ENCODE peak calls at places on chromosomes 4 and X, in seven cellular contexts. M is stimulated activated CD4-positive, alpha-beta T cell treated with anti-CD3 and anti-CD28 coated beads, Interleukin-2, amount 100 ng/mL, for 48 hours; K is Karpas-422; P is HEK293T; J is NCI-H1105; Y is cardiac muscle cell; X is hypothalamus. Z is an unnamed sample.

GRCh38 chrX:150873616-150874015 is 24.9 kb downstream of the CD99L2 start:
- DNase-seq in J (no peak), P (no peak), X (no peak), Y (no peak), K (no peak), M (no peak), Z (no peak)

GRCh38 chr4:36000941-36001557 is 243.3 kb downstream of the ARAP2 start:
- DNase-seq in Y (no peak), M (no peak), X (no peak), P (no peak), K (no peak), J (no peak), Z (no peak)

GRCh38 chr4:76233967-76234678 is 17.4 kb upstream of the FAM47E start:
- DNase-seq in M (no peak), Y (no peak), J (no peak), X (no peak), K (no peak), P (no peak), Z (no peak)

GRCh38 chr4:125664091-125664767 is 349.5 kb downstream of the FAT4 start:
- DNase-seq in Y (no peak), J (no peak), M (no peak), P (no peak), X (no peak), K (no peak), Z (no peak)

GRCh38 chr4:140556372-140557085 is 12.2 kb downstream of the UCP1 start:
- DNase-seq in X (no peak), M (no peak), J (no peak), Y (no peak), P (no peak), K (no peak), Z (peak; percentile 61)

GRCh38 chrX:41737065-41737464 is 13.1 kb downstream of the GPR82 start:
- DNase-seq in P (no peak), Y (no peak), X (no peak), M (no peak), K (no peak), J (no peak), Z (no peak)

GRCh38 chrX:106987488-106987887 is 12.5 kb downstream of the MORC4 start:
- DNase-seq in K (no peak), P (no peak), M (no peak), X (no peak), Y (no peak), J (no peak), Z (no peak)

GRCh38 chrX:153727108-153727931 is 2.7 kb downstream of the ABCD1 start:
- DNase-seq in P (no peak), M (no peak), K (no peak), J (peak; percentile 67), X (no peak), Y (no peak), Z (no peak)

GRCh38 chr4:158768577-158769174 is at the start of gene FNIP2:
- DNase-seq in K (no peak), X (peak; percentile 65), M (peak; percentile 55), P (peak; percentile 75), J (peak; percentile 52), Y (peak; percentile 91), Z (peak; percentile 85)

GRCh38 chr4:66169341-66169740 is 499.1 kb upstream of the EPHA5 start:
- DNase-seq in K (no peak), J (no peak), X (no peak), P (peak; percentile 6), Y (peak; percentile 46), M (no peak), Z (no peak)

GRCh38 chr4:532588-533317 is 33.7 kb downstream of the PIGG start:
- DNase-seq in X (no peak), M (no peak), Y (no peak), K (no peak), P (peak; percentile 52), J (no peak), Z (no peak)

GRCh38 chr4:189436207-189436606 is 504.5 kb upstream of the FRG1 start:
- DNase-seq in X (no peak), P (no peak), M (no peak), K (no peak), J (no peak), Y (no peak), Z (no peak)

GRCh38 chrX:141341341-141341740 is 99.0 kb upstream of the SPANXC start:
- DNase-seq in K (no peak), X (no peak), P (no peak), M (no peak), Y (no peak), J (no peak), Z (no peak)

GRCh38 chr4:3689576-3690551 is 76.3 kb upstream of the ADRA2C start:
- DNase-seq in P (no peak), Y (no peak), J (no peak), X (no peak), M (no peak), K (no peak), Z (no peak)

GRCh38 chrX:65009459-65009858 is 33.2 kb upstream of the ZC4H2 start:
- DNase-seq in M (no peak), Y (no peak), P (no peak), J (no peak), X (no peak), K (no peak), Z (no peak)

GRCh38 chrX:153736871-153737441 is 12.3 kb downstream of the ABCD1 start:
- DNase-seq in M (no peak), X (no peak), K (no peak), Y (no peak), J (peak; percentile 26), P (no peak), Z (no peak)

GRCh38 chr4:30721353-30722091 is 1.4 kb downstream of the PCDH7 start:
- DNase-seq in J (peak; percentile 16), K (no peak), M (no peak), P (no peak), Y (peak; percentile 79), X (no peak), Z (peak; percentile 31)

Z was measured in GM13976.